ENCODE peak calls at places on chromosomes 4 and X, in ten cellular contexts. Z is tibial artery, R is left ventricle myocardium inferior, H is sigmoid colon, Q is K562, P is A549, M is cardiac muscle cell, O is mammary epithelial cell, K is body of pancreas, S is IMR-90. C is an unnamed sample. For H3K4me1, the result is how much of the 10 kb centered on the place peaks cover.

GRCh38 chr4:17163156-17163555 is 264.7 kb upstream of the LDB2 start:
- DNase-seq in Z (no peak), R (no peak), H (no peak), Q (no peak), P (no peak), M (no peak), O (no peak), K (no peak), S (no peak), C (no peak)

GRCh38 chrX:7316280-7316679 is 168.3 kb upstream of the PUDP start:
- DNase-seq in Z (no peak), R (no peak), H (no peak), Q (no peak), P (no peak), M (no peak), O (no peak), K (no peak), S (no peak), C (no peak)

GRCh38 chr4:113278324-113278934 is 229.0 kb downstream of the ANK2 start:
- DNase-seq in Z (peak), R (peak), H (peak), Q (peak), P (peak), M (peak), O (peak), K (peak), S (peak), C (no peak)

GRCh38 chr4:185165605-185166063 is 22.6 kb downstream of the SLC25A4 start:
- DNase-seq in Z (no peak), R (no peak), H (no peak), Q (no peak), P (no peak), M (peak), O (peak), K (no peak), S (peak), C (no peak)

GRCh38 chr4:130077275-130077674 is 981.3 kb downstream of the C4orf33 start:
- DNase-seq in Z (no peak), R (no peak), H (no peak), Q (no peak), P (no peak), M (no peak), O (peak), K (no peak), S (no peak), C (no peak)

GRCh38 chr4:54289316-54289715 is 60.2 kb downstream of the PDGFRA start:
- DNase-seq in Z (no peak), R (no peak), H (no peak), Q (no peak), P (no peak), M (no peak), O (no peak), K (no peak), S (no peak), C (no peak)

GRCh38 chr4:144627663-144628076 is 18.3 kb upstream of the HHIP start:
- DNase-seq in Z (no peak), R (no peak), H (no peak), Q (no peak), P (no peak), M (peak), O (peak), K (no peak), S (peak), C (no peak)

GRCh38 chr4:1641671-1642070 is 42.4 kb downstream of the FAM53A start:
- DNase-seq in Z (no peak), R (no peak), H (no peak), Q (no peak), P (no peak), M (no peak), O (no peak), K (no peak), S (no peak), C (no peak)

GRCh38 chr4:185304944-185305690 is 90.6 kb downstream of the LRP2BP start:
- DNase-seq in Z (no peak), R (no peak), H (no peak), Q (peak), P (no peak), M (peak), O (peak), K (no peak), S (peak), C (no peak)

GRCh38 chrX:53283567-53283966 is 2.2 kb upstream of the IQSEC2 start:
- DNase-seq in Z (no peak), R (no peak), H (no peak), Q (no peak), P (no peak), M (no peak), O (no peak), K (no peak), S (no peak), C (peak)

GRCh38 chr4:30746735-30747134 is 26.6 kb downstream of the PCDH7 start:
- DNase-seq in Z (no peak), R (no peak), H (no peak), Q (no peak), P (no peak), M (no peak), O (no peak), K (no peak), S (no peak), C (no peak)

GRCh38 chrX:65034641-65035450 is 58.6 kb upstream of the ZC4H2 start:
- DNase-seq in Z (peak), R (peak), H (peak), Q (peak), P (peak), M (peak), O (peak), K (peak), S (peak), C (peak)

GRCh38 chr4:10664408-10664807 is 20.2 kb downstream of the CLNK start:
- DNase-seq in Z (peak), R (peak), H (no peak), Q (no peak), P (no peak), M (peak), O (peak), K (no peak), S (peak), C (peak)

GRCh38 chrX:37357436-37357835 is 8.3 kb downstream of the PRRG1 start:
- DNase-seq in Z (no peak), R (no peak), H (no peak), Q (no peak), P (no peak), M (peak), O (peak), K (no peak), S (no peak), C (no peak)

GRCh38 chr4:175562111-175562510 is 250.0 kb downstream of the GPM6A start:
- DNase-seq in Z (no peak), R (no peak), H (no peak), Q (no peak), P (no peak), M (no peak), O (no peak), K (no peak), S (no peak), C (no peak)

GRCh38 chrX:11319689-11320302 is 26.6 kb downstream of the AMELX start:
- DNase-seq in Z (no peak), R (no peak), H (no peak), Q (no peak), P (no peak), M (no peak), O (no peak), K (no peak), S (peak), C (no peak)

GRCh38 chrX:10259716-10260115 is 102.9 kb downstream of the CLCN4 start:
- DNase-seq in Z (no peak), R (no peak), H (no peak), Q (no peak), P (no peak), M (peak), O (no peak), K (no peak), S (peak), C (no peak)

GRCh38 chr4:33061727-33062126 is 2341.6 kb downstream of the PCDH7 start:
- DNase-seq in Z (no peak), R (no peak), H (no peak), Q (no peak), P (no peak), M (no peak), O (no peak), K (no peak), S (no peak), C (no peak)

DNA sequence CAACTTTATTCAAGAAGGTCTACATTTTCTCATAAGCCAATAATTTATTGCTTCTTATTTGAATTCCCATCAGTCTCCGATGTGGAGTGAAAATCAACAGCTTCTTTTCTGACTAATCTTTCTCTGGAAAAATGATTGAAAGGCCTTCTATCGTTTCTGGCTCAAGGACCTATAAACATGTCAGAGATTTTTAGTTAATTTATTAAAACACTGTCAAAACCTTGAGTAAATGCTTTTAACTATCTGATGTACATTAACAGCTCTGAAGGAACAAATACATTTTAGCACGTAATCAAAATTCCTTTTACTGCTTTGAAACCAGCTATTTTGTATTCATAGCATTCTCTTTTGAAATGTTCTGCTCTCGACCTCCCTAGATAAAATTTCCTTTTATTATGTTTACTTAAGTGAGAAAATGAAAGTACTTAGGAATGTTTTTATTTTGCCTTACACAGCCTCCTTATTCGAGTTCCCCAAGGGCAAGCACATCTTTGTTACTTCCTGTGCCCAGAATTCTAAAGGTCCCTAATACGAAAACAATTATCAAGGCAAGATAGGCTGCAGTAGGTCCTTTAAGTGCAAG is 3.2 kb upstream of the ZFX start:
- DNase-seq in Z (no peak), R (no peak), H (no peak), Q (peak), P (no peak), M (no peak), O (no peak), K (no peak), S (peak), C (no peak)
- H3K4me3 ChIP-seq in Z (no peak), R (peak), H (peak), Q (no peak), P (peak), M (no peak), O (peak), K (no peak), S (peak), C (peak)

DNA sequence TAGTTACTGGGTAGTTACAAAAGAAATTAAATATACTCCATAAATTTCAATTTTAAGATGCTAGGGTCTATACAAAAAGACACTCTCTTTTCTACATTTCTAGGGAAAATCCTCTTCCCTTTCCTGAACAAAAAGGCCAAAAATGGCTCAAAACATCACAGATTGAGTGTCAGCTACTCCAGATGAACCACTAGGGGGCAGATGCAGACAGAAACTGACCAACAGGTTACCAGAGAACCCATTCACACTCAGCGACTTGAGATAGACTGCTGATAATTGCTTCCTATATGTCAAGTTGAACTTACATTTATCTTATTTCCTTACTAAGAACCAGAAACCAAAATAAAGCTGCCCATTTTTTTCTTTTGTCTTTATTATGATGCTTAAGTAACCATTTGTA is 83.4 kb upstream of the MID1IP1 start:
- DNase-seq in Z (no peak), R (no peak), H (no peak), Q (peak), P (peak), M (peak), O (peak), K (peak), S (peak), C (no peak)
- TF ChIP-seq CTCF in Z (peak), R (peak), H (no peak), Q (peak), P (peak), M (peak), O (peak), K (peak), S (peak), C (peak)

GRCh38 chrX:40147399-40148188 is 49.8 kb upstream of the BCOR start:
- DNase-seq in Z (no peak), R (no peak), H (no peak), Q (no peak), P (no peak), M (no peak), O (no peak), K (peak), S (no peak), C (no peak)
- H3K4me1 ChIP-seq in Z (under half), R (half or more), H (under half), Q (half or more), P (under half), M (under half), O (under half), K (under half), S (under half), C (under half)

GRCh38 chr4:25860586-25861421 is 2.0 kb downstream of the SEL1L3 start:
- DNase-seq in Z (no peak), R (no peak), H (no peak), Q (peak), P (no peak), M (peak), O (no peak), K (peak), S (peak), C (no peak)

GRCh38 chr4:25862411-25863346 is at the start of gene SEL1L3:
- DNase-seq in Z (no peak), R (peak), H (no peak), Q (peak), P (peak), M (peak), O (no peak), K (peak), S (no peak), C (no peak)

GRCh38 chr4:25859429-25860148 is 3.2 kb downstream of the SEL1L3 start:
- DNase-seq in Z (no peak), R (no peak), H (no peak), Q (no peak), P (no peak), M (peak), O (no peak), K (no peak), S (no peak), C (no peak)

GRCh38 chr4:25861951-25862410 is 807 bp downstream of the SEL1L3 start:
- DNase-seq in Z (no peak), R (peak), H (no peak), Q (peak), P (peak), M (peak), O (no peak), K (peak), S (peak), C (no peak)

DNA sequence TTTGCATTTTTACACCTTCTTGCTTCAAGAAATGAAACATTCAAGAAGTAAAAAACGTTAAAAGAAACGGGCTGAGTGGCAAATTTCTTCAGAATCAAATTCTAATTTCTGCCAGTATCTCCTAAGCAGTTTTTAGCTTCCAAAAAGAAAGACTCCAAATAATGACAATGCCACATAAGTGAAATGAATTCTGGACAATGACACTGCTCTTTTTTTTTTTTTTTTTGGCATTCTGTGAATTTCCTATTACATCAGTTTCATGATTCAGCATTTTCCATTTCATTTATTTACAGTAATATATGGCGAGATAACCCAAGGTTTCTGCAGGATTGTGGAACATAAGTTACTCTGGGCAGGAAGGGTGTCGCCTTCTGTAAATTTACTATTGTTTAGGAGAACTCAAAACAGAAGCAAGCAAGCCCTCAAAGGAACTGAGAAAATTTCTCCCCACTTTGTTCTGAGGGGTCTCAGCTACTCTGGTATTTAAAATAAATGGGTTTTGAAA is 1.3 kb downstream of the SEL1L3 start:
- DNase-seq in Z (no peak), R (no peak), H (no peak), Q (peak), P (no peak), M (peak), O (no peak), K (no peak), S (peak), C (no peak)
- H3K4me3 ChIP-seq in Z (peak), R (peak), H (peak), Q (peak), P (peak), M (peak), O (peak), K (no peak), S (peak), C (peak)

DNA sequence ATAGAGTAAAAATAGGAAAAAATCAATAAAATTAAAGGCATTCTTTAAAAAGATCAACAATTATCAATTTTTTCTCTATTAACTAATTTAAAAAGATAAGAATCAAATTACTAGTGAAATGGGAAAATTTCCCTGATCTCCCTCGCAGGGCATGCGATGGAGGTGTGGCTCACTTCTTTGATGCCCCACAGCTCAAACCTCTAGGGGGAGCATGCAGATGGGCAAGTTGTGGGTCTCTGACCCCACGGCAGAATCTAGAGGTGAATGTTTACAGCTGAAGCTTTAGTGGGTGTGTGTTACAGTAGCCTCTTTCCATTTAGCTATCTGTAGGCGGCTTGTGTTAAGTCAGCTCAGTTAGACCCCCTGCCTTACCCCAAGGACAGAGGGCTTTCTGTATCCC is 1348.8 kb downstream of the PCDH18 start:
- DNase-seq in Z (no peak), R (no peak), H (no peak), Q (no peak), P (no peak), M (no peak), O (no peak), K (no peak), S (no peak), C (no peak)
- TF ChIP-seq CTCF in Z (no peak), R (no peak), H (no peak), Q (no peak), P (no peak), M (no peak), O (no peak), K (no peak), S (no peak), C (no peak)

DNA sequence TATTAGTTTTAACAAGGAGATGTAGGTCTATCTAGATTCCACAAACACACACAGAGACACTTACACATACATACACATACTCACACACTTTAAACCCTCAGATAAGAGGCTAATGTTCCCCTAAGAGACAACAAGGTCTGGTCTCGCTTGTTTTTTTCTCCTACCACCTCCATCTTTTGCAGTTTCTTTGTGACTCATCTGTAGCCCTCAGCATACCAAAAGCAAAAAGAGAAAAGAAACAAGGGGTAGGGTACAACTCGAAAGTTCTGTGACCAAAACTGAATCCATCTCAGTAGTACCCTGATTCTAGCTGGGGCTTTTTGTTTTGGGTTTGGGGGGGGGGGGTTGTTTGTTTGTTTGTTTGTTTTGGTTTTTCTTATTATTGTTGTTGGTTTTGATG is 12.2 kb upstream of the EXOSC9 start:
- DNase-seq in Z (no peak), R (no peak), H (no peak), Q (no peak), P (no peak), M (no peak), O (no peak), K (no peak), S (no peak), C (no peak)
- H3K4me1 ChIP-seq in Z (under half), R (under half), H (under half), Q (under half), P (under half), M (under half), O (under half), K (under half), S (under half), C (under half)

DNA sequence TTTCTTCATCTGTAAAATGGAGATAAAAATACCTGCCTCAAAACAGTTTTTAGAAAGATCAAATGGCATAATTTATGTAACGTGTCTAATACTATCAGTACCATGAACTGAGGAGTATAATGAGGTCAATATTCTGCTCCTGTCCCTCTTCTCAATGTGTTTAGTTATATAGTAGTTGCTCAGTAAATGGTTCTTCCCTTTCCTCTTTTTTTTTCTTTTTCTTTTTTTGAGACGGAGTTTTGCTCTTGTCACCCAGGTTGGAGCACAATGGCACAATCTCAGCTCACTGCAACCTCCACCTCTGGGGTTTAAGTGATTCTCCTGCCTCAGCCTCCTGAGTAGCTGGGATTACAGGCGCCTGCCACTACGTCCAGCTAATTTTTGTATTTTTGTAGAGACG is 1.3 kb downstream of the YIPF6 start:
- DNase-seq in Z (no peak), R (no peak), H (no peak), Q (no peak), P (no peak), M (no peak), O (no peak), K (no peak), S (no peak), C (no peak)
- H3K4me3 ChIP-seq in Z (peak), R (peak), H (no peak), Q (peak), P (peak), M (peak), O (peak), K (no peak), S (no peak), C (no peak)

C was measured in ascending aorta.